ENCODE peak calls at places on chromosomes 4 and X, in six cellular contexts. One of them, this sample, is unnamed.

GRCh38 chr4:70930530-70931256 is 28.5 kb downstream of the MOB1B start:
- DNase-seq in hepatocyte: no peak
- DNase-seq in PC-9: no peak
- DNase-seq in endothelial cell of umbilical vein: no peak
- DNase-seq in PC-3: no peak
- DNase-seq in OCI-LY7: peak; percentile 64
- DNase-seq in this sample: no peak

GRCh38 chrX:2691543-2692220 is 587 bp downstream of the CD99 start:
- DNase-seq in hepatocyte: peak; percentile 65
- DNase-seq in endothelial cell of umbilical vein: peak; percentile 53
- DNase-seq in PC-3: peak; percentile 46
- DNase-seq in PC-9: no peak
- DNase-seq in OCI-LY7: peak; percentile 35
- DNase-seq in this sample: peak; percentile 81

GRCh38 chrX:78979789-78980464 is 34.7 kb downstream of the P2RY10 start:
- DNase-seq in endothelial cell of umbilical vein: no peak
- DNase-seq in PC-9: no peak
- DNase-seq in PC-3: peak; percentile 28
- DNase-seq in OCI-LY7: peak; percentile 8
- DNase-seq in hepatocyte: no peak
- DNase-seq in this sample: peak; percentile 0

GRCh38 chrX:19658030-19658429 is 142.7 kb upstream of the MAP3K15 start:
- DNase-seq in hepatocyte: no peak
- DNase-seq in PC-3: peak; percentile 5
- DNase-seq in endothelial cell of umbilical vein: no peak
- DNase-seq in OCI-LY7: no peak
- DNase-seq in PC-9: no peak
- DNase-seq in this sample: peak; percentile 61

GRCh38 chr4:143185253-143186107 is 763 bp downstream of the USP38 start:
- DNase-seq in PC-3: peak; percentile 42
- DNase-seq in PC-9: no peak
- DNase-seq in hepatocyte: peak; percentile 44
- DNase-seq in OCI-LY7: peak; percentile 46
- DNase-seq in endothelial cell of umbilical vein: peak; percentile 46
- DNase-seq in this sample: peak; percentile 51

GRCh38 chrX:106481341-106481740 is 130.4 kb upstream of the RADX start:
- DNase-seq in PC-3: peak; percentile 83
- DNase-seq in OCI-LY7: peak; percentile 46
- DNase-seq in PC-9: peak; percentile 40
- DNase-seq in endothelial cell of umbilical vein: peak; percentile 36
- DNase-seq in hepatocyte: peak; percentile 79
- DNase-seq in this sample: peak; percentile 62

GRCh38 chr4:156656911-156657310 is 314.7 kb downstream of the PDGFC start:
- DNase-seq in hepatocyte: no peak
- DNase-seq in PC-3: no peak
- DNase-seq in PC-9: no peak
- DNase-seq in OCI-LY7: no peak
- DNase-seq in endothelial cell of umbilical vein: no peak
- DNase-seq in this sample: peak; percentile 7

GRCh38 chr4:128386761-128387599 is 99.4 kb upstream of the PGRMC2 start:
- DNase-seq in PC-3: peak; percentile 82
- DNase-seq in hepatocyte: peak; percentile 71
- DNase-seq in endothelial cell of umbilical vein: peak; percentile 94
- DNase-seq in OCI-LY7: no peak
- DNase-seq in PC-9: peak; percentile 77
- DNase-seq in this sample: peak; percentile 98

GRCh38 chrX:12611471-12611870 is 179.7 kb upstream of the PRPS2 start:
- DNase-seq in hepatocyte: no peak
- DNase-seq in PC-3: no peak
- DNase-seq in endothelial cell of umbilical vein: no peak
- DNase-seq in OCI-LY7: no peak
- DNase-seq in PC-9: no peak
- DNase-seq in this sample: no peak

GRCh38 chr4:46389301-46389761 is 597 bp downstream of the GABRA2 start:
- DNase-seq in endothelial cell of umbilical vein: no peak
- DNase-seq in hepatocyte: peak; percentile 71
- DNase-seq in PC-3: no peak
- DNase-seq in PC-9: no peak
- DNase-seq in OCI-LY7: no peak
- DNase-seq in this sample: peak; percentile 6
- H2AFZ ChIP-seq in endothelial cell of umbilical vein: no peak overlapping the region
- H2AFZ ChIP-seq in hepatocyte: peak overlapping the region; percentile 49
- H2AFZ ChIP-seq in PC-3: no peak overlapping the region
- H2AFZ ChIP-seq in PC-9: no peak overlapping the region
- H2AFZ ChIP-seq in OCI-LY7: no peak overlapping the region
- H2AFZ ChIP-seq in this sample: peak overlapping the region; percentile 41

DNA sequence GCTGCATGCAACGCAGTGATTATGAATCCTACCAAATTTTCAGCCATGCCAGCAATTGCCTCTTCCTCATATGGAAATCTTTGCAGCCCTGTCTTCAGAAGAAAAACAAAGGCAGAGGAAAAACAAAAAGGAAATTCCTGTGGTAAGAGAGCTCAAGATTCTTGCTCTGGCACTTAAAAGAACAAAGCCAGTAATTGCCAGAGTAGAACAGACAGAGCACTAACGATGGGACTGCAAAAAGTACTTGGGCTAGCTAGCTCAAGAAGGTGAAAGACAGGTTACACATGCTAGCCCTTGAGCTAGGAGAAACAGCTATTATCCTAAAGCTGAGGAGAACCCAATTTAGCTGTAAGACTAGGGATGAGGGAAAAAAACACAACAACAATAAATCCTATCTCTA is 582.3 kb downstream of the KCNIP4 start:
- DNase-seq in OCI-LY7: no peak
- DNase-seq in PC-9: no peak
- DNase-seq in PC-3: no peak
- DNase-seq in hepatocyte: no peak
- DNase-seq in endothelial cell of umbilical vein: no peak
- DNase-seq in this sample: no peak
- H2AFZ ChIP-seq in OCI-LY7: no peak overlapping the region
- H2AFZ ChIP-seq in PC-9: no peak overlapping the region
- H2AFZ ChIP-seq in PC-3: no peak overlapping the region
- H2AFZ ChIP-seq in hepatocyte: no peak overlapping the region
- H2AFZ ChIP-seq in endothelial cell of umbilical vein: no peak overlapping the region
- H2AFZ ChIP-seq in this sample: no peak overlapping the region

DNA sequence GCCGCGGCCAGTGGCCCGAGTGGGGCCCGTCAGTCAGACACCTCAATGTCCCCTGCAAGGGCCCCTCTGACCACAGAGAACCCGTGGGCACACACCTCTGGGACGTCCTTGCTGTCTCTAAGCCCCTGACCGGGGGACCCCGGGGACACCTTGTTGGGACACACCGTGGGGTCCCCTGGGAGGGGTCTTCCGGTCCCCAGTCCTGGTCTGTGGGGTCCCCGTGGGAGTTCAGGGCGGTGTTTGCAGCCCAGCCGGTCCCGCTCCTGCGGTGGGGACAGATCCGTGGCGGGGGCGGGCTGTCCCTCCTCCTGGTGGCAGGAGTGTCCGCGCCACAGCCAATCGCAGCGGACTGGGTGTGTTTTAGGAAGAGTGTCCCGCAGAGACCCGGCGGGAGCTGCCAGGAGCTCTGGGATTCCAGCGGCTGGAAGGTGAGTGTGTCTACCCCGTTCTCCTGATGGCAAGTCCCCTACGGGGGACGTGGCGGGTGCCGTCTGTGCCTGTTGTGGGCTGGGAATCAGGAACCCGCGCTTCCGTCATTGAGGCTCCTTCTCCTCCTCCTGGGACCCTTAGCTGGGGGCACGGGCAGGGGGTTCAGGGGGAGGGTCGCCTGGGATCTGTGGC is 5.1 kb upstream of the PLCXD1 start:
- DNase-seq in hepatocyte: peak; percentile 82
- DNase-seq in PC-9: peak; percentile 55
- DNase-seq in OCI-LY7: no peak
- DNase-seq in endothelial cell of umbilical vein: no peak
- DNase-seq in PC-3: peak; percentile 73
- DNase-seq in this sample: peak; percentile 70
- H2AFZ ChIP-seq in hepatocyte: peak overlapping the region; percentile 41
- H2AFZ ChIP-seq in PC-9: peak overlapping the region; percentile 90
- H2AFZ ChIP-seq in OCI-LY7: no peak overlapping the region
- H2AFZ ChIP-seq in endothelial cell of umbilical vein: peak overlapping the region; percentile 92
- H2AFZ ChIP-seq in PC-3: peak overlapping the region; percentile 77
- H2AFZ ChIP-seq in this sample: peak overlapping the region; percentile 80

GRCh38 chr4:32778025-32778424 is 2057.9 kb downstream of the PCDH7 start:
- DNase-seq in OCI-LY7: no peak
- DNase-seq in PC-9: no peak
- DNase-seq in hepatocyte: no peak
- DNase-seq in PC-3: no peak
- DNase-seq in endothelial cell of umbilical vein: no peak
- DNase-seq in this sample: no peak
- H2AFZ ChIP-seq in OCI-LY7: no peak overlapping the region
- H2AFZ ChIP-seq in PC-9: no peak overlapping the region
- H2AFZ ChIP-seq in hepatocyte: no peak overlapping the region
- H2AFZ ChIP-seq in PC-3: no peak overlapping the region
- H2AFZ ChIP-seq in endothelial cell of umbilical vein: no peak overlapping the region
- H2AFZ ChIP-seq in this sample: no peak overlapping the region

GRCh38 chr4:173529505-173530325 is at the start of gene HAND2:
- DNase-seq in hepatocyte: peak; percentile 86
- DNase-seq in PC-3: no peak
- DNase-seq in endothelial cell of umbilical vein: no peak
- DNase-seq in PC-9: no peak
- DNase-seq in OCI-LY7: no peak
- DNase-seq in this sample: peak; percentile 97
- H2AFZ ChIP-seq in hepatocyte: peak within 1 kb of the TSS; percentile 51
- H2AFZ ChIP-seq in PC-3: no peak within 1 kb of the TSS
- H2AFZ ChIP-seq in endothelial cell of umbilical vein: no peak within 1 kb of the TSS
- H2AFZ ChIP-seq in PC-9: no peak within 1 kb of the TSS
- H2AFZ ChIP-seq in OCI-LY7: no peak within 1 kb of the TSS
- H2AFZ ChIP-seq in this sample: peak within 1 kb of the TSS; percentile 81

DNA sequence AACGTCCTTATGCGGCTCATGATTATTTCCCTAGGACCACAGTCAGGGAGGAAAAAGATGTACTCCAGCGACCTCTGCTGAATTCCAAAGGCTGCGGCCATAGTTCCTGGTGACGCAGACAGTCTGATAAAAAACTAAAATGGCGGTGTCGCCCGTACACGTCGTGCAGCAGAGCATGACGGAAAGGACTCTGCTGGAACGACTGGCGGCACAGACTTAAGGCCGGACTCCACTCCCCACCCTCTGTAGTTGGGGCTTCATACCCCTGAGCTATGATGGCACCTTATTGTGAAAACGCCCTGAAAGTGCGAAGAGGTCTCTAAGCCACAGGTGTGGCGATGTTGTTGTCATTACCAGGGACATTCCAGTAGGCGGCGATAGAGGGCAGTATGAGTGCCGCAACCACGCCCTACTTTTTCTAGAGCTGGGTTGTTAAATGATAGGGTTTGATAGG is 90.0 kb upstream of the EDA2R start:
- DNase-seq in OCI-LY7: peak; percentile 37
- DNase-seq in endothelial cell of umbilical vein: peak; percentile 39
- DNase-seq in PC-3: peak; percentile 39
- DNase-seq in hepatocyte: peak; percentile 72
- DNase-seq in PC-9: peak; percentile 37
- DNase-seq in this sample: peak; percentile 83
- H2AFZ ChIP-seq in OCI-LY7: no peak overlapping the region
- H2AFZ ChIP-seq in endothelial cell of umbilical vein: peak overlapping the region; percentile 99
- H2AFZ ChIP-seq in PC-3: peak overlapping the region; percentile 18
- H2AFZ ChIP-seq in hepatocyte: peak overlapping the region; percentile 34
- H2AFZ ChIP-seq in PC-9: peak overlapping the region; percentile 70
- H2AFZ ChIP-seq in this sample: peak overlapping the region; percentile 90

This sample was measured in GM23248.